ENCODE peak calls at places on chromosomes 16 and 17, in eight cellular contexts. One of them, this sample, is unnamed. For H3K36me3, the result is how much of the 10 kb centered on the place peaks cover.

GRCh38 chr16:64304376-64304775 is 817.5 kb downstream of the CDH11 start:
- DNase-seq in uterus: no peak
- DNase-seq in PC-9: no peak
- DNase-seq in CD4-positive, alpha-beta memory T cell: no peak
- DNase-seq in right lobe of liver: no peak
- DNase-seq in H7: no peak
- DNase-seq in adrenal gland: no peak
- DNase-seq in stomach: no peak
- DNase-seq in this sample: no peak

GRCh38 chr17:17063546-17064122 is 21.4 kb downstream of the MPRIP start:
- DNase-seq in right lobe of liver: peak
- DNase-seq in H7: peak
- DNase-seq in stomach: peak
- DNase-seq in PC-9: peak
- DNase-seq in uterus: no peak
- DNase-seq in CD4-positive, alpha-beta memory T cell: no peak
- DNase-seq in adrenal gland: peak
- DNase-seq in this sample: no peak

GRCh38 chr16:73036074-73036826 is 11.7 kb downstream of the ZFHX3 start:
- DNase-seq in CD4-positive, alpha-beta memory T cell: no peak
- DNase-seq in uterus: no peak
- DNase-seq in right lobe of liver: no peak
- DNase-seq in stomach: no peak
- DNase-seq in PC-9: peak
- DNase-seq in H7: peak
- DNase-seq in adrenal gland: no peak
- DNase-seq in this sample: no peak

GRCh38 chr16:17538942-17539341 is 68.2 kb upstream of the XYLT1 start:
- DNase-seq in uterus: no peak
- DNase-seq in stomach: no peak
- DNase-seq in H7: no peak
- DNase-seq in adrenal gland: no peak
- DNase-seq in CD4-positive, alpha-beta memory T cell: no peak
- DNase-seq in right lobe of liver: no peak
- DNase-seq in PC-9: no peak
- DNase-seq in this sample: no peak

GRCh38 chr16:88662222-88662842 is 559 bp downstream of the MVD start:
- DNase-seq in PC-9: no peak
- DNase-seq in uterus: no peak
- DNase-seq in CD4-positive, alpha-beta memory T cell: no peak
- DNase-seq in right lobe of liver: peak
- DNase-seq in stomach: no peak
- DNase-seq in adrenal gland: no peak
- DNase-seq in H7: peak
- DNase-seq in this sample: peak

GRCh38 chr16:3076577-3076976 is 11.1 kb downstream of the IL32 start:
- DNase-seq in uterus: no peak
- DNase-seq in adrenal gland: no peak
- DNase-seq in H7: no peak
- DNase-seq in CD4-positive, alpha-beta memory T cell: peak
- DNase-seq in stomach: no peak
- DNase-seq in PC-9: no peak
- DNase-seq in right lobe of liver: peak
- DNase-seq in this sample: peak

GRCh38 chr16:11129378-11129781 is 126.6 kb downstream of the SOCS1 start:
- DNase-seq in stomach: no peak
- DNase-seq in uterus: peak
- DNase-seq in H7: no peak
- DNase-seq in right lobe of liver: no peak
- DNase-seq in adrenal gland: no peak
- DNase-seq in CD4-positive, alpha-beta memory T cell: no peak
- DNase-seq in PC-9: no peak
- DNase-seq in this sample: no peak

GRCh38 chr16:7317982-7318381 is 14.7 kb upstream of the RBFOX1 start:
- DNase-seq in PC-9: no peak
- DNase-seq in adrenal gland: no peak
- DNase-seq in CD4-positive, alpha-beta memory T cell: no peak
- DNase-seq in right lobe of liver: no peak
- DNase-seq in stomach: no peak
- DNase-seq in uterus: no peak
- DNase-seq in H7: no peak
- DNase-seq in this sample: no peak

GRCh38 chr16:73058616-73059409 is 10.9 kb upstream of the ZFHX3 start:
- DNase-seq in right lobe of liver: peak
- DNase-seq in adrenal gland: peak
- DNase-seq in CD4-positive, alpha-beta memory T cell: peak
- DNase-seq in uterus: no peak
- DNase-seq in stomach: peak
- DNase-seq in PC-9: peak
- DNase-seq in H7: peak
- DNase-seq in this sample: peak

GRCh38 chr17:56478836-56479447 is 114.6 kb upstream of the NOG start:
- DNase-seq in adrenal gland: no peak
- DNase-seq in uterus: no peak
- DNase-seq in PC-9: no peak
- DNase-seq in stomach: no peak
- DNase-seq in right lobe of liver: no peak
- DNase-seq in CD4-positive, alpha-beta memory T cell: no peak
- DNase-seq in H7: peak
- DNase-seq in this sample: peak

GRCh38 chr17:71500761-71501555 is 619.9 kb upstream of the SOX9 start:
- DNase-seq in adrenal gland: no peak
- DNase-seq in uterus: no peak
- DNase-seq in H7: no peak
- DNase-seq in right lobe of liver: no peak
- DNase-seq in CD4-positive, alpha-beta memory T cell: no peak
- DNase-seq in PC-9: no peak
- DNase-seq in stomach: no peak
- DNase-seq in this sample: no peak

GRCh38 chr16:80147021-80147680 is 393.6 kb upstream of the DYNLRB2 start:
- DNase-seq in uterus: no peak
- DNase-seq in right lobe of liver: no peak
- DNase-seq in adrenal gland: no peak
- DNase-seq in H7: no peak
- DNase-seq in CD4-positive, alpha-beta memory T cell: no peak
- DNase-seq in stomach: no peak
- DNase-seq in PC-9: no peak
- DNase-seq in this sample: no peak

GRCh38 chr17:8221663-8222379 is 11.4 kb upstream of the AURKB start:
- DNase-seq in right lobe of liver: peak
- DNase-seq in adrenal gland: peak
- DNase-seq in H7: peak
- DNase-seq in CD4-positive, alpha-beta memory T cell: peak
- DNase-seq in stomach: peak
- DNase-seq in PC-9: peak
- DNase-seq in uterus: peak
- DNase-seq in this sample: peak

GRCh38 chr16:3774156-3774767 is 56.9 kb upstream of the TRAP1 start:
- DNase-seq in H7: no peak
- DNase-seq in stomach: no peak
- DNase-seq in uterus: peak
- DNase-seq in right lobe of liver: no peak
- DNase-seq in PC-9: no peak
- DNase-seq in CD4-positive, alpha-beta memory T cell: no peak
- DNase-seq in adrenal gland: no peak
- DNase-seq in this sample: no peak

GRCh38 chr17:50277357-50277754 is 3.1 kb downstream of the TMEM92 start:
- DNase-seq in adrenal gland: no peak
- DNase-seq in PC-9: no peak
- DNase-seq in H7: peak
- DNase-seq in uterus: no peak
- DNase-seq in stomach: no peak
- DNase-seq in CD4-positive, alpha-beta memory T cell: no peak
- DNase-seq in right lobe of liver: no peak
- DNase-seq in this sample: peak

GRCh38 chr16:58026705-58027340 is 1.3 kb downstream of the MMP15 start:
- DNase-seq in uterus: no peak
- DNase-seq in CD4-positive, alpha-beta memory T cell: no peak
- DNase-seq in right lobe of liver: peak
- DNase-seq in stomach: peak
- DNase-seq in PC-9: no peak
- DNase-seq in H7: peak
- DNase-seq in adrenal gland: no peak
- DNase-seq in this sample: peak

GRCh38 chr17:8151120-8151640 is 1.0 kb downstream of the PER1 start:
- DNase-seq in H7: peak
- DNase-seq in uterus: peak
- DNase-seq in CD4-positive, alpha-beta memory T cell: peak
- DNase-seq in adrenal gland: peak
- DNase-seq in PC-9: peak
- DNase-seq in stomach: peak
- DNase-seq in right lobe of liver: peak
- DNase-seq in this sample: peak

GRCh38 chr16:15605869-15606520 is 37.0 kb downstream of the MARF1 start:
- DNase-seq in uterus: no peak
- DNase-seq in stomach: no peak
- DNase-seq in H7: no peak
- DNase-seq in adrenal gland: no peak
- DNase-seq in right lobe of liver: no peak
- DNase-seq in CD4-positive, alpha-beta memory T cell: no peak
- DNase-seq in PC-9: no peak
- DNase-seq in this sample: peak

GRCh38 chr16:65532218-65532617 is 410.4 kb upstream of the CDH11 start:
- DNase-seq in uterus: no peak
- DNase-seq in CD4-positive, alpha-beta memory T cell: no peak
- DNase-seq in stomach: no peak
- DNase-seq in H7: no peak
- DNase-seq in adrenal gland: no peak
- DNase-seq in right lobe of liver: no peak
- DNase-seq in PC-9: no peak
- DNase-seq in this sample: no peak

GRCh38 chr16:24552705-24553104 is 13.3 kb downstream of the RBBP6 start:
- DNase-seq in right lobe of liver: no peak
- DNase-seq in H7: no peak
- DNase-seq in uterus: no peak
- DNase-seq in stomach: no peak
- DNase-seq in PC-9: no peak
- DNase-seq in adrenal gland: no peak
- DNase-seq in CD4-positive, alpha-beta memory T cell: no peak
- DNase-seq in this sample: no peak
- H3K36me3 ChIP-seq in right lobe of liver: under half
- H3K36me3 ChIP-seq in H7: under half
- H3K36me3 ChIP-seq in uterus: under half
- H3K36me3 ChIP-seq in stomach: half or more
- H3K36me3 ChIP-seq in PC-9: half or more
- H3K36me3 ChIP-seq in adrenal gland: under half
- H3K36me3 ChIP-seq in CD4-positive, alpha-beta memory T cell: under half
- H3K36me3 ChIP-seq in this sample: under half

DNA sequence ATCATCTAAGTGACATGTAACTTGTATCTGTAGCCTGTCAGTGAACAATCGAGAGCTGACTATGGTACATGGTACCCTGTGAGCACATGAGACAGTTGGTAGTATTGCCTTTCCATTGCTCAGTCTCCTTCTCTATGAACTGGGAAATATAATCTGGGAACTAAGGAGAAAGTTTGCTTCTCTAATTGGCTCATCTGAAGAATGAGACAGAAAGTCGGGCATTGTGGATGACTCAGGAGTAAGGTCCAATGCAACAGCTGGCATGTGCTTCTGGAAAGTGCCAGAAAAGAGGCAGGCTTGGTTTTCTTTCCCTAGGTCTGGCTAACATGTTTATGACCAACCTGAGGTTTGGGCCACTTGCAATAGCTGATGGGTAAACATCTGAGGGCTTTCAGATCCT is 51.9 kb downstream of the ZZEF1 start:
- DNase-seq in right lobe of liver: no peak
- DNase-seq in PC-9: no peak
- DNase-seq in stomach: no peak
- DNase-seq in H7: no peak
- DNase-seq in uterus: no peak
- DNase-seq in CD4-positive, alpha-beta memory T cell: no peak
- DNase-seq in adrenal gland: no peak
- DNase-seq in this sample: no peak
- H3K36me3 ChIP-seq in right lobe of liver: under half
- H3K36me3 ChIP-seq in PC-9: under half
- H3K36me3 ChIP-seq in stomach: half or more
- H3K36me3 ChIP-seq in H7: under half
- H3K36me3 ChIP-seq in uterus: under half
- H3K36me3 ChIP-seq in CD4-positive, alpha-beta memory T cell: half or more
- H3K36me3 ChIP-seq in adrenal gland: under half
- H3K36me3 ChIP-seq in this sample: under half

GRCh38 chr17:76475302-76475701 is 7.9 kb downstream of the AANAT start:
- DNase-seq in H7: no peak
- DNase-seq in uterus: no peak
- DNase-seq in stomach: no peak
- DNase-seq in PC-9: no peak
- DNase-seq in CD4-positive, alpha-beta memory T cell: no peak
- DNase-seq in adrenal gland: no peak
- DNase-seq in right lobe of liver: no peak
- DNase-seq in this sample: no peak

GRCh38 chr17:76473541-76473985 is 6.2 kb downstream of the AANAT start:
- DNase-seq in adrenal gland: no peak
- DNase-seq in H7: peak
- DNase-seq in CD4-positive, alpha-beta memory T cell: no peak
- DNase-seq in right lobe of liver: no peak
- DNase-seq in uterus: no peak
- DNase-seq in stomach: no peak
- DNase-seq in PC-9: no peak
- DNase-seq in this sample: no peak

GRCh38 chr17:76474238-76474637 is 6.8 kb downstream of the AANAT start:
- DNase-seq in stomach: no peak
- DNase-seq in H7: no peak
- DNase-seq in PC-9: no peak
- DNase-seq in adrenal gland: no peak
- DNase-seq in right lobe of liver: no peak
- DNase-seq in uterus: no peak
- DNase-seq in CD4-positive, alpha-beta memory T cell: no peak
- DNase-seq in this sample: no peak

GRCh38 chr17:76476736-76477135 is 9.3 kb downstream of the AANAT start:
- DNase-seq in CD4-positive, alpha-beta memory T cell: no peak
- DNase-seq in right lobe of liver: no peak
- DNase-seq in stomach: no peak
- DNase-seq in uterus: no peak
- DNase-seq in H7: no peak
- DNase-seq in PC-9: no peak
- DNase-seq in adrenal gland: no peak
- DNase-seq in this sample: no peak

GRCh38 chr17:76474894-76475293 is 7.5 kb downstream of the AANAT start:
- DNase-seq in PC-9: no peak
- DNase-seq in right lobe of liver: no peak
- DNase-seq in adrenal gland: no peak
- DNase-seq in H7: no peak
- DNase-seq in uterus: no peak
- DNase-seq in CD4-positive, alpha-beta memory T cell: no peak
- DNase-seq in stomach: no peak
- DNase-seq in this sample: no peak
- H3K36me3 ChIP-seq in PC-9: under half
- H3K36me3 ChIP-seq in right lobe of liver: under half
- H3K36me3 ChIP-seq in adrenal gland: under half
- H3K36me3 ChIP-seq in H7: under half
- H3K36me3 ChIP-seq in uterus: under half
- H3K36me3 ChIP-seq in CD4-positive, alpha-beta memory T cell: under half
- H3K36me3 ChIP-seq in stomach: half or more
- H3K36me3 ChIP-seq in this sample: under half

GRCh38 chr17:45288825-45289224 is 26.9 kb upstream of the SPATA32 start:
- DNase-seq in stomach: peak
- DNase-seq in uterus: peak
- DNase-seq in adrenal gland: no peak
- DNase-seq in PC-9: no peak
- DNase-seq in right lobe of liver: no peak
- DNase-seq in CD4-positive, alpha-beta memory T cell: no peak
- DNase-seq in H7: no peak
- DNase-seq in this sample: no peak
- H3K36me3 ChIP-seq in stomach: half or more
- H3K36me3 ChIP-seq in uterus: under half
- H3K36me3 ChIP-seq in adrenal gland: under half
- H3K36me3 ChIP-seq in PC-9: under half
- H3K36me3 ChIP-seq in right lobe of liver: under half
- H3K36me3 ChIP-seq in CD4-positive, alpha-beta memory T cell: half or more
- H3K36me3 ChIP-seq in H7: under half
- H3K36me3 ChIP-seq in this sample: under half